ENCODE peak calls at places on chromosomes 11 and 22, in six cellular contexts. One of them, this sample, is unnamed.

GRCh38 chr11:35242843-35243242 is 103.9 kb downstream of the CD44 start:
- DNase-seq in GM12865: no peak
- DNase-seq in RPMI8226: no peak
- DNase-seq in AG09309: no peak
- DNase-seq in stimulated activated CD8-positive, alpha-beta memory T cell treated with anti-CD3 and anti-CD28 coated beads, Interleukin-2, amount 100 ng/mL, for 48 hours: no peak
- DNase-seq in bronchial epithelial cell: no peak
- DNase-seq in this sample: no peak

GRCh38 chr22:19844423-19845368 is 10.0 kb downstream of the GNB1L start:
- DNase-seq in RPMI8226: no peak
- DNase-seq in GM12865: no peak
- DNase-seq in bronchial epithelial cell: peak
- DNase-seq in AG09309: peak
- DNase-seq in stimulated activated CD8-positive, alpha-beta memory T cell treated with anti-CD3 and anti-CD28 coated beads, Interleukin-2, amount 100 ng/mL, for 48 hours: no peak
- DNase-seq in this sample: no peak

GRCh38 chr11:11748706-11749365 is 92.9 kb upstream of the USP47 start:
- DNase-seq in RPMI8226: no peak
- DNase-seq in bronchial epithelial cell: peak
- DNase-seq in AG09309: peak
- DNase-seq in GM12865: no peak
- DNase-seq in stimulated activated CD8-positive, alpha-beta memory T cell treated with anti-CD3 and anti-CD28 coated beads, Interleukin-2, amount 100 ng/mL, for 48 hours: no peak
- DNase-seq in this sample: no peak

GRCh38 chr11:73149105-73149504 is 7.0 kb upstream of the FCHSD2 start:
- DNase-seq in GM12865: no peak
- DNase-seq in RPMI8226: no peak
- DNase-seq in stimulated activated CD8-positive, alpha-beta memory T cell treated with anti-CD3 and anti-CD28 coated beads, Interleukin-2, amount 100 ng/mL, for 48 hours: no peak
- DNase-seq in AG09309: no peak
- DNase-seq in bronchial epithelial cell: no peak
- DNase-seq in this sample: no peak

GRCh38 chr11:126153999-126154398 is 57.5 kb downstream of the RPUSD4 start:
- DNase-seq in bronchial epithelial cell: no peak
- DNase-seq in RPMI8226: no peak
- DNase-seq in stimulated activated CD8-positive, alpha-beta memory T cell treated with anti-CD3 and anti-CD28 coated beads, Interleukin-2, amount 100 ng/mL, for 48 hours: no peak
- DNase-seq in AG09309: no peak
- DNase-seq in GM12865: no peak
- DNase-seq in this sample: no peak

GRCh38 chr11:94450061-94450460 is 43.6 kb downstream of the MRE11 start:
- DNase-seq in stimulated activated CD8-positive, alpha-beta memory T cell treated with anti-CD3 and anti-CD28 coated beads, Interleukin-2, amount 100 ng/mL, for 48 hours: no peak
- DNase-seq in RPMI8226: no peak
- DNase-seq in GM12865: no peak
- DNase-seq in AG09309: peak
- DNase-seq in bronchial epithelial cell: peak
- DNase-seq in this sample: no peak

GRCh38 chr11:27812341-27812740 is 112.1 kb upstream of the BDNF start:
- DNase-seq in RPMI8226: no peak
- DNase-seq in bronchial epithelial cell: no peak
- DNase-seq in GM12865: no peak
- DNase-seq in AG09309: peak
- DNase-seq in stimulated activated CD8-positive, alpha-beta memory T cell treated with anti-CD3 and anti-CD28 coated beads, Interleukin-2, amount 100 ng/mL, for 48 hours: no peak
- DNase-seq in this sample: no peak

GRCh38 chr11:65774525-65775306 is 6.1 kb downstream of the AP5B1 start:
- DNase-seq in GM12865: no peak
- DNase-seq in RPMI8226: peak
- DNase-seq in bronchial epithelial cell: no peak
- DNase-seq in AG09309: no peak
- DNase-seq in stimulated activated CD8-positive, alpha-beta memory T cell treated with anti-CD3 and anti-CD28 coated beads, Interleukin-2, amount 100 ng/mL, for 48 hours: no peak
- DNase-seq in this sample: no peak

GRCh38 chr11:68256331-68256741 is 15.4 kb downstream of the C11orf24 start:
- DNase-seq in RPMI8226: no peak
- DNase-seq in AG09309: no peak
- DNase-seq in bronchial epithelial cell: no peak
- DNase-seq in GM12865: no peak
- DNase-seq in stimulated activated CD8-positive, alpha-beta memory T cell treated with anti-CD3 and anti-CD28 coated beads, Interleukin-2, amount 100 ng/mL, for 48 hours: no peak
- DNase-seq in this sample: no peak

GRCh38 chr11:10298342-10298741 is 4.3 kb upstream of the SBF2 start:
- DNase-seq in bronchial epithelial cell: peak
- DNase-seq in RPMI8226: no peak
- DNase-seq in GM12865: peak
- DNase-seq in AG09309: no peak
- DNase-seq in stimulated activated CD8-positive, alpha-beta memory T cell treated with anti-CD3 and anti-CD28 coated beads, Interleukin-2, amount 100 ng/mL, for 48 hours: no peak
- DNase-seq in this sample: no peak

GRCh38 chr11:15507592-15507991 is 392.9 kb downstream of the INSC start:
- DNase-seq in GM12865: peak
- DNase-seq in AG09309: no peak
- DNase-seq in RPMI8226: no peak
- DNase-seq in bronchial epithelial cell: no peak
- DNase-seq in stimulated activated CD8-positive, alpha-beta memory T cell treated with anti-CD3 and anti-CD28 coated beads, Interleukin-2, amount 100 ng/mL, for 48 hours: no peak
- DNase-seq in this sample: no peak

GRCh38 chr11:46331653-46331984 is 15.6 kb upstream of the DGKZ start:
- DNase-seq in GM12865: no peak
- DNase-seq in bronchial epithelial cell: no peak
- DNase-seq in RPMI8226: no peak
- DNase-seq in stimulated activated CD8-positive, alpha-beta memory T cell treated with anti-CD3 and anti-CD28 coated beads, Interleukin-2, amount 100 ng/mL, for 48 hours: no peak
- DNase-seq in AG09309: no peak
- DNase-seq in this sample: no peak

GRCh38 chr22:42189761-42190160 is 59.2 kb upstream of the CYP2D6 start:
- DNase-seq in stimulated activated CD8-positive, alpha-beta memory T cell treated with anti-CD3 and anti-CD28 coated beads, Interleukin-2, amount 100 ng/mL, for 48 hours: no peak
- DNase-seq in GM12865: no peak
- DNase-seq in RPMI8226: no peak
- DNase-seq in bronchial epithelial cell: no peak
- DNase-seq in AG09309: no peak
- DNase-seq in this sample: no peak

GRCh38 chr22:17411213-17411612 is 42.0 kb downstream of the CECR2 start:
- DNase-seq in GM12865: no peak
- DNase-seq in RPMI8226: no peak
- DNase-seq in bronchial epithelial cell: no peak
- DNase-seq in stimulated activated CD8-positive, alpha-beta memory T cell treated with anti-CD3 and anti-CD28 coated beads, Interleukin-2, amount 100 ng/mL, for 48 hours: no peak
- DNase-seq in AG09309: no peak
- DNase-seq in this sample: no peak

GRCh38 chr11:69378303-69379141 is 84.6 kb downstream of the MYEOV start:
- DNase-seq in stimulated activated CD8-positive, alpha-beta memory T cell treated with anti-CD3 and anti-CD28 coated beads, Interleukin-2, amount 100 ng/mL, for 48 hours: no peak
- DNase-seq in GM12865: no peak
- DNase-seq in bronchial epithelial cell: no peak
- DNase-seq in AG09309: no peak
- DNase-seq in RPMI8226: no peak
- DNase-seq in this sample: no peak

GRCh38 chr11:6482431-6482830 is 1.1 kb downstream of the TIMM10B start:
- DNase-seq in bronchial epithelial cell: no peak
- DNase-seq in stimulated activated CD8-positive, alpha-beta memory T cell treated with anti-CD3 and anti-CD28 coated beads, Interleukin-2, amount 100 ng/mL, for 48 hours: no peak
- DNase-seq in GM12865: no peak
- DNase-seq in RPMI8226: no peak
- DNase-seq in AG09309: no peak
- DNase-seq in this sample: no peak

GRCh38 chr11:34250732-34251639 is 106.8 kb downstream of the ABTB2 start:
- DNase-seq in stimulated activated CD8-positive, alpha-beta memory T cell treated with anti-CD3 and anti-CD28 coated beads, Interleukin-2, amount 100 ng/mL, for 48 hours: peak
- DNase-seq in AG09309: no peak
- DNase-seq in GM12865: peak
- DNase-seq in bronchial epithelial cell: peak
- DNase-seq in RPMI8226: peak
- DNase-seq in this sample: peak

GRCh38 chr11:70931430-70931829 is 320.9 kb downstream of the SHANK2 start:
- DNase-seq in GM12865: no peak
- DNase-seq in stimulated activated CD8-positive, alpha-beta memory T cell treated with anti-CD3 and anti-CD28 coated beads, Interleukin-2, amount 100 ng/mL, for 48 hours: no peak
- DNase-seq in AG09309: no peak
- DNase-seq in bronchial epithelial cell: no peak
- DNase-seq in RPMI8226: no peak
- DNase-seq in this sample: no peak

GRCh38 chr11:94175545-94175944 is 46.9 kb downstream of the PANX1 start:
- DNase-seq in AG09309: peak
- DNase-seq in RPMI8226: no peak
- DNase-seq in stimulated activated CD8-positive, alpha-beta memory T cell treated with anti-CD3 and anti-CD28 coated beads, Interleukin-2, amount 100 ng/mL, for 48 hours: no peak
- DNase-seq in bronchial epithelial cell: peak
- DNase-seq in GM12865: no peak
- DNase-seq in this sample: no peak

GRCh38 chr11:122189259-122189658 is 73.2 kb upstream of the BLID start:
- DNase-seq in GM12865: no peak
- DNase-seq in bronchial epithelial cell: peak
- DNase-seq in AG09309: peak
- DNase-seq in stimulated activated CD8-positive, alpha-beta memory T cell treated with anti-CD3 and anti-CD28 coated beads, Interleukin-2, amount 100 ng/mL, for 48 hours: no peak
- DNase-seq in RPMI8226: no peak
- DNase-seq in this sample: no peak

GRCh38 chr11:41983458-41983857 is 524.0 kb upstream of the LRRC4C start:
- DNase-seq in GM12865: no peak
- DNase-seq in bronchial epithelial cell: peak
- DNase-seq in stimulated activated CD8-positive, alpha-beta memory T cell treated with anti-CD3 and anti-CD28 coated beads, Interleukin-2, amount 100 ng/mL, for 48 hours: no peak
- DNase-seq in AG09309: no peak
- DNase-seq in RPMI8226: no peak
- DNase-seq in this sample: no peak

This sample was measured in coronary artery.